ENCODE peak calls at places on chromosomes 5 and 9, in four cellular contexts. One of them, this sample, is unnamed.

GRCh38 chr9:89080193-89080592 is 88.9 kb downstream of the S1PR3 start:
- DNase-seq in left ventricle myocardium inferior: peak
- DNase-seq in mucosa of descending colon: no peak
- DNase-seq in fibroblast of mammary gland: peak
- DNase-seq in this sample: peak

GRCh38 chr5:87020099-87020934 is 247.4 kb upstream of the RASA1 start:
- DNase-seq in left ventricle myocardium inferior: peak
- DNase-seq in fibroblast of mammary gland: peak
- DNase-seq in mucosa of descending colon: no peak
- DNase-seq in this sample: peak

GRCh38 chr9:133944746-133945135 is 47.4 kb downstream of the VAV2 start:
- DNase-seq in left ventricle myocardium inferior: peak
- DNase-seq in fibroblast of mammary gland: peak
- DNase-seq in mucosa of descending colon: peak
- DNase-seq in this sample: no peak

GRCh38 chr9:14258156-14258555 is 55.8 kb downstream of the NFIB start:
- DNase-seq in left ventricle myocardium inferior: no peak
- DNase-seq in mucosa of descending colon: no peak
- DNase-seq in fibroblast of mammary gland: no peak
- DNase-seq in this sample: peak

GRCh38 chr5:142671801-142672200 is 14.1 kb downstream of the FGF1 start:
- DNase-seq in fibroblast of mammary gland: peak
- DNase-seq in mucosa of descending colon: no peak
- DNase-seq in left ventricle myocardium inferior: no peak
- DNase-seq in this sample: peak

GRCh38 chr5:117425163-117425562 is 850.5 kb upstream of the SEMA6A start:
- DNase-seq in mucosa of descending colon: no peak
- DNase-seq in fibroblast of mammary gland: no peak
- DNase-seq in left ventricle myocardium inferior: no peak
- DNase-seq in this sample: no peak

GRCh38 chr5:7412369-7412768 is 16.4 kb downstream of the ADCY2 start:
- DNase-seq in left ventricle myocardium inferior: no peak
- DNase-seq in fibroblast of mammary gland: no peak
- DNase-seq in mucosa of descending colon: no peak
- DNase-seq in this sample: no peak

GRCh38 chr5:132426525-132427138 is 57.1 kb downstream of the SLC22A5 start:
- DNase-seq in fibroblast of mammary gland: peak
- DNase-seq in left ventricle myocardium inferior: peak
- DNase-seq in mucosa of descending colon: peak
- DNase-seq in this sample: peak

GRCh38 chr5:60295423-60295822 is 401.9 kb upstream of the PDE4D start:
- DNase-seq in mucosa of descending colon: peak
- DNase-seq in left ventricle myocardium inferior: no peak
- DNase-seq in fibroblast of mammary gland: peak
- DNase-seq in this sample: peak

GRCh38 chr9:128550770-128551651 is 1.4 kb upstream of the SPTAN1 start:
- DNase-seq in fibroblast of mammary gland: peak
- DNase-seq in mucosa of descending colon: peak
- DNase-seq in left ventricle myocardium inferior: peak
- DNase-seq in this sample: peak

GRCh38 chr5:139639619-139640431 is 8.3 kb upstream of the CXXC5 start:
- DNase-seq in mucosa of descending colon: no peak
- DNase-seq in left ventricle myocardium inferior: no peak
- DNase-seq in fibroblast of mammary gland: peak
- DNase-seq in this sample: peak

DNA sequence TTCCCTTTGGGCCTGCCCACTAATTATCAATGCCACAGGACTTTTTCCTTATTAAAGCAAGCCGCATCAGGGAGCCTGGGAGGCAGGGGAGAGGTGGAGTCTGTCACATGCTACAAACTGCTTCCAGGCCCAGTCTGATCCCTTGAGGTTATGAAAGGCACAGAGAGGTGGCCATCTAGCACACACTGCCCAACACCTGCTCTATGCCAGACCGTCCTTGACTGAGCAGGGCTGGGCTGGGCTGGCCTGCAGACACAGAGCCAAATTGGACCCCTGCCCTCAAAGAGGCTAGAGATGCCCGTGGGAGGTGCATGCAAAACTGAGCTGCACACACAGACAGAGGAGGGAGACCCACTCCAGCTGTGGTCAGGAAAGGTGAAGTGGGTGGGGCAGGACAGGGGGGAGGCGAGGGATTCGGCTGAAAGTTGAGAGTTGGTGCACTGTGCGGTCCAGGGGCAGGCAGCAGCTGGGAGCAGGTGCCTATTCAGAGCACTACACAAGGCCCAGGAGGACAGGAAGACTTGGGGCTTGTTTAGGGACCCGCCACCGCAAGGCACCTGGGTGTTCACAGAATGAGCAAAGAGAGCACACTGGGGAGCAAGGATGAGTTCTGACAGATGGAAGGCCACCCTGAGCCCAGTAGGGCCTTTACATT is 36.4 kb upstream of the TCF7 start:
- DNase-seq in fibroblast of mammary gland: no peak
- DNase-seq in left ventricle myocardium inferior: no peak
- DNase-seq in mucosa of descending colon: no peak
- DNase-seq in this sample: no peak
- H3K4me3 ChIP-seq in fibroblast of mammary gland: no peak
- H3K4me3 ChIP-seq in left ventricle myocardium inferior: no peak
- H3K4me3 ChIP-seq in mucosa of descending colon: no peak
- H3K4me3 ChIP-seq in this sample: no peak

GRCh38 chr9:109138421-109138820 is 18.7 kb upstream of the TMEM245 start:
- DNase-seq in left ventricle myocardium inferior: no peak
- DNase-seq in mucosa of descending colon: no peak
- DNase-seq in fibroblast of mammary gland: no peak
- DNase-seq in this sample: no peak

GRCh38 chr9:109139851-109140250 is 20.1 kb upstream of the TMEM245 start:
- DNase-seq in fibroblast of mammary gland: no peak
- DNase-seq in left ventricle myocardium inferior: no peak
- DNase-seq in mucosa of descending colon: no peak
- DNase-seq in this sample: no peak

GRCh38 chr9:109145062-109145461 is 22.0 kb downstream of the FRRS1L start:
- DNase-seq in left ventricle myocardium inferior: no peak
- DNase-seq in mucosa of descending colon: no peak
- DNase-seq in fibroblast of mammary gland: no peak
- DNase-seq in this sample: no peak

GRCh38 chr9:109141375-109141774 is 21.6 kb upstream of the TMEM245 start:
- DNase-seq in fibroblast of mammary gland: no peak
- DNase-seq in left ventricle myocardium inferior: no peak
- DNase-seq in mucosa of descending colon: no peak
- DNase-seq in this sample: no peak

DNA sequence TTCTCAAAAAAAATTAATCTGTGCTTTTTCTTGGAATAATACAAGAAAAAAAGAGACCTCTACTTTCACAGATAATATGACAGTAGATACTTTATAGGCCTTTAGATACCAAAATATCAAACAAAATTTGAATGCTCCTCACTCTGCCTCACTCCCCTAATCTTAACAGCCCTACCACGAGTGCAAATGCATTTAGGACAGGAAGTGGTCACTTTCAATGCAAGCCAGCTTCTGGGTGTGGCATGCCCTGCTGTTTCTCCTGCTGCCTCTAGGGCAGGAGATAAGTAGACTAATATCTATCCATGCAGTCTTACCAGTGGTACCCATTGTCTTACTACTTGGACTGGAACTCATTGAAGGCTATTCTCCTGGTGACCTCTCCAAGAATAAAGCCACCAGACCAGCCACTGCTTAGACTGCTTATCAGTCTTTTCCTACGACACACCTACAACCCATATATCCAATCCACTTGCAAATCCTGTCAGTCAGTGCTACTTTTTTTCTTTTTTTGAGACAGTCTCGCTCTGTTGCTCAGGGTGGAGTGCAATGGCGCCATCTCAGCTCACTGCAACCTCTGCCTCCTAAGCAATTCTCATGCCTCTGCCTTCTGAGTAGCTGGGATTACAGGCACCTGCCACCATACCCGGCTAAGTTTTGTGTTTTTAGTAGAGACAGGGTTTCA is 23.0 kb downstream of the FRRS1L start:
- DNase-seq in mucosa of descending colon: no peak
- DNase-seq in fibroblast of mammary gland: peak
- DNase-seq in left ventricle myocardium inferior: no peak
- DNase-seq in this sample: peak
- TF ChIP-seq CTCF in mucosa of descending colon: no peak
- TF ChIP-seq CTCF in fibroblast of mammary gland: peak
- TF ChIP-seq CTCF in left ventricle myocardium inferior: no peak
- TF ChIP-seq CTCF in this sample: peak

GRCh38 chr9:35540315-35540714 is 50.4 kb downstream of the RUSC2 start:
- DNase-seq in mucosa of descending colon: no peak
- DNase-seq in left ventricle myocardium inferior: no peak
- DNase-seq in fibroblast of mammary gland: no peak
- DNase-seq in this sample: no peak
- H3K4me3 ChIP-seq in mucosa of descending colon: no peak
- H3K4me3 ChIP-seq in left ventricle myocardium inferior: peak
- H3K4me3 ChIP-seq in fibroblast of mammary gland: no peak
- H3K4me3 ChIP-seq in this sample: peak

DNA sequence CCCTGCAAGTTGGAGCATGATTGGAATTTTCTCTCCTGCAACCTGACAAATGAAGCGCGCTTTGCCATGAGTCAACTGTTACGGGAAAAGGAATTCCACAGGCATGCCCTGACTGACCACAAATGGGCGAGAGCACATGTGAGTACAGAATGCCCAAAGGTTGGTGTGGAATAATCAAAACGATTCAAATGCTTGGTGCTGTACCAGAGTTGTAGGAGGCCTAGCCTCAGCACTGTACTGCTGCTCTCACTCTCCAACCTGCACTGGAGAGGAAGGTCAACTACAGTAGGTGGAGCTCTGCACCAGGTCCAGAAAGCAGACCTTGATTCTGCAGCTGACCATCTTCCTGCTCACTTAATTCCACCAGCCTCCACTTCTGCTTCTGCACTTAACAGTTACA is 406.9 kb upstream of the ACTBL2 start:
- DNase-seq in left ventricle myocardium inferior: no peak
- DNase-seq in fibroblast of mammary gland: peak
- DNase-seq in mucosa of descending colon: no peak
- DNase-seq in this sample: peak
- TF ChIP-seq CTCF in left ventricle myocardium inferior: peak
- TF ChIP-seq CTCF in fibroblast of mammary gland: peak
- TF ChIP-seq CTCF in mucosa of descending colon: no peak
- TF ChIP-seq CTCF in this sample: peak

This sample was measured in foreskin fibroblast.